ENCODE peak calls at places on chromosome 9, in five cellular contexts. E is mammary epithelial cell; B is Daoy; F is ACHN; I is CD4-positive, alpha-beta T cell. A is an unnamed sample.

GRCh38 chr9:134341306-134341705 is 15.1 kb downstream of the RXRA start:
- DNase-seq in E (no peak), B (no peak), F (no peak), I (no peak), A (no peak)

GRCh38 chr9:105862002-105862401 is 167.7 kb downstream of the TMEM38B start:
- DNase-seq in E (no peak), B (no peak), F (no peak), I (no peak), A (no peak)

GRCh38 chr9:128921881-128922763 is 1.3 kb downstream of the PHYHD1 start:
- DNase-seq in E (no peak), B (no peak), F (peak), I (no peak), A (no peak)

GRCh38 chr9:19922476-19923118 is 133.8 kb upstream of the SLC24A2 start:
- DNase-seq in E (peak), B (peak), F (peak), I (no peak), A (no peak)

GRCh38 chr9:5073701-5074100 is 88.6 kb downstream of the JAK2 start:
- DNase-seq in E (no peak), B (no peak), F (no peak), I (no peak), A (no peak)

GRCh38 chr9:120970249-120970648 is 43.7 kb upstream of the TRAF1 start:
- DNase-seq in E (no peak), B (no peak), F (no peak), I (no peak), A (no peak)

GRCh38 chr9:94827584-94828304 is 101.2 kb downstream of the AOPEP start:
- DNase-seq in E (no peak), B (peak), F (no peak), I (no peak), A (no peak)

GRCh38 chr9:842918-843468 is 1.5 kb downstream of the DMRT1 start:
- DNase-seq in E (no peak), B (peak), F (no peak), I (no peak), A (no peak)

GRCh38 chr9:28774433-28775029 is 1201.2 kb upstream of the C9orf72 start:
- DNase-seq in E (peak), B (no peak), F (peak), I (no peak), A (no peak)

GRCh38 chr9:80285325-80285724 is 713.6 kb downstream of the TLE4 start:
- DNase-seq in E (peak), B (no peak), F (peak), I (no peak), A (no peak)

GRCh38 chr9:12718482-12719026 is 25.4 kb downstream of the TYRP1 start:
- DNase-seq in E (peak), B (peak), F (no peak), I (no peak), A (peak)

GRCh38 chr9:27600254-27600653 is 27.0 kb upstream of the C9orf72 start:
- DNase-seq in E (no peak), B (no peak), F (no peak), I (no peak), A (no peak)

GRCh38 chr9:105856020-105856419 is 161.7 kb downstream of the TMEM38B start:
- DNase-seq in E (no peak), B (no peak), F (no peak), I (no peak), A (no peak)

GRCh38 chr9:124202447-124202971 is 55.2 kb upstream of the NEK6 start:
- DNase-seq in E (no peak), B (peak), F (no peak), I (no peak), A (no peak)

GRCh38 chr9:95363051-95363841 is 45.7 kb upstream of the FANCC start:
- DNase-seq in E (no peak), B (no peak), F (no peak), I (no peak), A (no peak)

A was measured in kidney epithelial cell.